ENCODE peak calls at places on chromosomes 11 and 22, in six cellular contexts. C is body of pancreas, V is right lobe of liver, Z is RWPE2, A is A673, F is IMR-90. U is an unnamed sample.

GRCh38 chr11:117691206-117691490 is 105.9 kb downstream of the DSCAML1 start:
- DNase-seq in F (no peak), Z (no peak), A (no peak), C (no peak), V (no peak), U (no peak)

GRCh38 chr11:2929511-2929879 is 275 bp upstream of the PHLDA2 start:
- DNase-seq in Z (peak; percentile 94), F (peak; percentile 72), C (peak; percentile 55), A (peak; percentile 35), V (peak; percentile 60), U (peak; percentile 65)

GRCh38 chr11:76781861-76782500 is 1.2 kb upstream of the TSKU start:
- DNase-seq in Z (no peak), V (peak; percentile 52), C (no peak), F (no peak), A (no peak), U (peak; percentile 78)

GRCh38 chr22:42928969-42929837 is 72.1 kb upstream of the ARFGAP3 start:
- DNase-seq in V (no peak), C (peak; percentile 48), F (no peak), A (no peak), Z (no peak), U (no peak)

GRCh38 chr22:43560651-43561050 is 148.8 kb downstream of the MPPED1 start:
- DNase-seq in C (no peak), F (no peak), V (no peak), A (no peak), Z (no peak), U (peak; percentile 1)

GRCh38 chr11:119673389-119674336 is 55.3 kb downstream of the NECTIN1 start:
- DNase-seq in A (no peak), V (no peak), Z (no peak), F (no peak), C (no peak), U (no peak)

GRCh38 chr11:10324474-10324873 is 19.6 kb downstream of the ADM start:
- DNase-seq in A (no peak), Z (no peak), C (no peak), F (peak; percentile 54), V (no peak), U (no peak)

GRCh38 chr11:17768547-17768946 is 34.0 kb downstream of the KCNC1 start:
- DNase-seq in C (no peak), V (no peak), Z (peak; percentile 42), F (no peak), A (no peak), U (no peak)

GRCh38 chr22:29907753-29908515 is 25.0 kb downstream of the MTMR3 start:
- DNase-seq in Z (peak; percentile 76), A (peak; percentile 91), V (peak; percentile 61), C (peak; percentile 87), F (peak; percentile 99), U (peak; percentile 98)

DNA sequence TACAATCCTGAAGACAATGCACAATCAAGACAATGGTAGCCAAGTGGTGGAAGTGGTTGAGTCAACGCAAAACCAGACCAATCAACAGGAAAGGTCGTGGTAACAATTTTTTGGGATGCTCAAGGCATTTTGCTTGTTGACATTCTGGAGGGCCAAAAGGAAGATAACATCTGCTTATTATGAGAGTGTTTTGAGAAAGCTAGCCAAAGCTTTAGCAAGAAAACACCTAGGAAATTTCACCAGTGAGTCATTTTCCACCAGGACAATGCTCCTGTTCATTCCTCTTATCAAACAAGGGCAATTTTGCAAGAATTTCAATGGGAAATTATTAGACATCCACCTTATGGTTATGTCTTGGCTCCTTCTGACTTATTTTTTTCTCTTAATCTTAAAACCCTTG is 1932.2 kb upstream of the RAG2 start:
- DNase-seq in F (no peak), Z (no peak), A (no peak), V (no peak), C (no peak), U (no peak)
- TF ChIP-seq CTCF in F (no peak), Z (no peak), A (no peak), V (no peak), C (no peak), U (no peak)

DNA sequence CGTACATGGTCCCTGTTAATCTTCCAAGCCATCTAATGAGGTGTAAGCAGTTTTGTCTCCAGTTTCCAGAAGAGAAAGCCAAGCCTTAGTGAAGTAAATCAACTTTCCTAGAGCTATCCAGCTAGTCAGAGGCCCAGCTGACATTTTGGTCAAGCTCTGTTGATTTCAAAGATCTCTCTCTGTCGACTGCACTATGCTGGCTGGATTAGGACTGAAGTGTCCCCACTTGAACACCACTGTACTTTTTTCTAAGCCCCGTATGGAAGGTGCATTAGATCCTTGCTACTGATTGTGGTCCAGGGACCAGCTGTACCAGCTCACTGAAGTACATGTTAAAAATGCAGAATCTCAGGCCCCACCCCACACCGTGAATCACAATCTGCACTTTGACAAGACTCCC is 176.5 kb upstream of the NAV2 start:
- DNase-seq in C (no peak), A (no peak), V (no peak), F (no peak), Z (no peak), U (no peak)
- H3K27me3 ChIP-seq in C (no peaks in the 10 kb centered on the region), A (peaks cover 4% of the 10 kb centered on the region), V (no peaks in the 10 kb centered on the region), F (peaks cover 37% of the 10 kb centered on the region), Z (no peaks in the 10 kb centered on the region), U (peaks cover 5% of the 10 kb centered on the region)

DNA sequence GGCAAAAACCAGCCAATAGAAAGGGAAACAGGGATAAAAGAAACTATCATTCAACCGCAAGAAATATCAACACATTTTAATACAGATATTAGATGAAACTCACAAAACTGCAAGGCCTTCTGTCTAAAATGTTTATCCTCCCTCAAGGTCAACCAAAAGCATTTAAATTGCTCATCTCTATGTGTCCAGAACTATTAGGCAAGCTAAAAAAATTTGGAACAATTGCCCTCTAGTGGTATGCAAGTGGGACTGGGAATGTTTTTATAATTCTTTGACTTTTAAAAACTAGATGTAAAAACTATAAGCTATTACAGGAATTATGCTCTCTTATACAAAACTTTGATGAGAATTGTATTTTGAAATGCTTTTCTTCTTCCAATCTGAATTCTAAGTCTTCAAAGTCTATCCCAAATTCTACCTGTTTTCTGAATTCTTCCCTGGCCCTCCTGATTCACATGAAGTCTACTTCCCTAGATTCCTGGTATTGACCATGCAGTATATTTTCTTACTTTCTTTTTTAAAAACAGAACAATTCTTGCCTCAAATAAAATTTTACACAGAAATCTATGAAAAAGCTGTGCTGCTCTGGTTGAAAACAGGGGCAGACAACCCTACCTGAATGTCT is 4.9 kb downstream of the CWC15 start:
- DNase-seq in V (no peak), A (peak; percentile 51), Z (no peak), F (peak; percentile 60), C (no peak), U (peak; percentile 32)
- H3K36me3 ChIP-seq in V (peaks cover 71% of the 10 kb centered on the region), A (peaks cover 87% of the 10 kb centered on the region), Z (peaks cover 92% of the 10 kb centered on the region), F (peaks cover 28% of the 10 kb centered on the region), C (peaks cover 50% of the 10 kb centered on the region), U (peaks cover 22% of the 10 kb centered on the region)

GRCh38 chr11:130906616-130907015 is 9.7 kb downstream of the SNX19 start:
- DNase-seq in A (no peak), F (no peak), Z (no peak), V (no peak), C (no peak), U (no peak)

GRCh38 chr11:130907229-130907628 is 9.1 kb downstream of the SNX19 start:
- DNase-seq in Z (no peak), C (no peak), F (no peak), V (no peak), A (no peak), U (no peak)

GRCh38 chr11:130902380-130902779 is 13.9 kb downstream of the SNX19 start:
- DNase-seq in Z (no peak), A (no peak), F (no peak), C (no peak), V (no peak), U (no peak)

GRCh38 chr11:130905512-130905911 is 10.8 kb downstream of the SNX19 start:
- DNase-seq in F (no peak), Z (no peak), V (no peak), C (no peak), A (no peak), U (no peak)

DNA sequence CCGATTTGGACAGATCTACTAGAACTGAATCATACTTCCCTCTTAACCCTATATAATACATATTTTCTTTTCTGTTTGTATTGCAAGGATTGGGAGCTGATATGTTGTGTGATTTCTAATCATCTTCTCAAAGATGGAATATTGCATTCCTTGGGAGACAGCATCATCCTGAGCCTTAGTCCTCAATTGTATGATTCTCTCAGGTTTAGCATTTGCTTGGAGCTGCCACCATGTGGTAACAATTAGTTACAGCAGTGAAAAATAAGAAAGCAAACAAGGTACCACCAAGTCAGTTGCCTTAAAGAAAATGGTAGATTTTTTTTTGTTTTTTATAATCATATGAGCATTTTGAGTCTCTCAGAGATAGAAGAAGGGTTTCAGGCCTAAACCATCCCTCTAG is 11.9 kb downstream of the SNX19 start:
- DNase-seq in F (no peak), Z (no peak), C (no peak), A (peak; percentile 22), V (no peak), U (peak; percentile 27)
- TF ChIP-seq CTCF in F (peak; percentile 34), Z (peak; percentile 60), C (no peak), A (peak; percentile 58), V (no peak), U (peak; percentile 36)

GRCh38 chr11:120698918-120699317 is 187.4 kb downstream of the GRIK4 start:
- DNase-seq in C (no peak), V (no peak), A (no peak), Z (no peak), F (no peak), U (no peak)

GRCh38 chr11:120696597-120696996 is 185.0 kb downstream of the GRIK4 start:
- DNase-seq in F (no peak), A (no peak), Z (no peak), C (no peak), V (no peak), U (no peak)

GRCh38 chr11:120695426-120695825 is 183.9 kb downstream of the GRIK4 start:
- DNase-seq in F (no peak), C (no peak), V (no peak), Z (no peak), A (no peak), U (no peak)

GRCh38 chr11:120690406-120690805 is 178.9 kb downstream of the GRIK4 start:
- DNase-seq in C (no peak), V (no peak), Z (no peak), F (no peak), A (no peak), U (no peak)

DNA sequence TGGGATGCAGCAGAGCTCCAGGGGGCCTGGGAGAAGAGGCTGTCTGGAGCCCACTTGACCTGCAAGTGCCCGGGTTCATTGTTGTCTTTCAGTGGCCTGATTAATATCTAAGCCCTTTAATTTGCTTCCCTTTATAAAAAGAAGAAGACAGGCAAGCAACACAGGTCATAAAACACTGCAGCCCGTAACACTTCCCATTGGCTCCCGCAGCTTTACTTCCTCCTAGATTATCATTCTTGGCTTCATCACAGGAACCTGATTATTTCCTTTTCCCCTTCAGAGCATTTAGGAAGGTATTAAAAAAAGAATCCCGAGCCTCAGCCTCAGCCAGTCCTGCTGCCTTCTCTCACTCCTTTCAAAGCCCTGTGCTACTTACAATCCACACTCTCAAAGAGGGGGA is 183.2 kb downstream of the GRIK4 start:
- DNase-seq in V (no peak), Z (no peak), A (peak; percentile 76), C (no peak), F (no peak), U (no peak)
- H3K27me3 ChIP-seq in V (no peaks in the 10 kb centered on the region), Z (peaks cover 3% of the 10 kb centered on the region), A (peaks cover 27% of the 10 kb centered on the region), C (no peaks in the 10 kb centered on the region), F (peaks cover 27% of the 10 kb centered on the region), U (no peaks in the 10 kb centered on the region)